ENCODE peak calls at places on chromosome 9, in ten cellular contexts. One of them, this sample, is unnamed.

GRCh38 chr9:91211919-91212318 is 149.8 kb downstream of the AUH start:
- DNase-seq in RPMI7951: no peak
- DNase-seq in SK-N-SH: no peak
- DNase-seq in ELR: no peak
- DNase-seq in thyroid gland: no peak
- DNase-seq in cardiac septum: no peak
- DNase-seq in GM13976: no peak
- DNase-seq in ELF-1: no peak
- DNase-seq in cerebellum: no peak
- DNase-seq in stimulated activated CD4-positive, alpha-beta T cell treated with anti-CD3 and anti-CD28 coated beads, TNF-alpha, amount 100 ng/mL, for 24 hours: no peak
- DNase-seq in this sample: no peak

GRCh38 chr9:686381-686813 is 155.1 kb upstream of the DMRT1 start:
- DNase-seq in RPMI7951: peak
- DNase-seq in thyroid gland: no peak
- DNase-seq in cerebellum: no peak
- DNase-seq in ELR: peak
- DNase-seq in GM13976: no peak
- DNase-seq in cardiac septum: no peak
- DNase-seq in SK-N-SH: no peak
- DNase-seq in stimulated activated CD4-positive, alpha-beta T cell treated with anti-CD3 and anti-CD28 coated beads, TNF-alpha, amount 100 ng/mL, for 24 hours: no peak
- DNase-seq in ELF-1: no peak
- DNase-seq in this sample: no peak

GRCh38 chr9:126861707-126862460 is 1.4 kb downstream of the ZBTB34 start:
- DNase-seq in SK-N-SH: no peak
- DNase-seq in ELR: peak
- DNase-seq in ELF-1: no peak
- DNase-seq in cerebellum: no peak
- DNase-seq in RPMI7951: peak
- DNase-seq in thyroid gland: no peak
- DNase-seq in GM13976: no peak
- DNase-seq in stimulated activated CD4-positive, alpha-beta T cell treated with anti-CD3 and anti-CD28 coated beads, TNF-alpha, amount 100 ng/mL, for 24 hours: no peak
- DNase-seq in cardiac septum: no peak
- DNase-seq in this sample: no peak

GRCh38 chr9:135130266-135130976 is 43.0 kb downstream of the OLFM1 start:
- DNase-seq in cerebellum: no peak
- DNase-seq in GM13976: no peak
- DNase-seq in SK-N-SH: no peak
- DNase-seq in ELF-1: no peak
- DNase-seq in cardiac septum: no peak
- DNase-seq in stimulated activated CD4-positive, alpha-beta T cell treated with anti-CD3 and anti-CD28 coated beads, TNF-alpha, amount 100 ng/mL, for 24 hours: no peak
- DNase-seq in ELR: no peak
- DNase-seq in RPMI7951: peak
- DNase-seq in thyroid gland: peak
- DNase-seq in this sample: peak

GRCh38 chr9:14209399-14209990 is 104.4 kb downstream of the NFIB start:
- DNase-seq in ELR: no peak
- DNase-seq in stimulated activated CD4-positive, alpha-beta T cell treated with anti-CD3 and anti-CD28 coated beads, TNF-alpha, amount 100 ng/mL, for 24 hours: no peak
- DNase-seq in ELF-1: no peak
- DNase-seq in thyroid gland: no peak
- DNase-seq in cardiac septum: no peak
- DNase-seq in SK-N-SH: peak
- DNase-seq in cerebellum: no peak
- DNase-seq in RPMI7951: no peak
- DNase-seq in GM13976: no peak
- DNase-seq in this sample: peak

GRCh38 chr9:112844771-112845542 is 45.7 kb downstream of the SLC46A2 start:
- DNase-seq in ELF-1: peak
- DNase-seq in thyroid gland: peak
- DNase-seq in cardiac septum: peak
- DNase-seq in RPMI7951: peak
- DNase-seq in GM13976: peak
- DNase-seq in cerebellum: peak
- DNase-seq in SK-N-SH: peak
- DNase-seq in stimulated activated CD4-positive, alpha-beta T cell treated with anti-CD3 and anti-CD28 coated beads, TNF-alpha, amount 100 ng/mL, for 24 hours: peak
- DNase-seq in ELR: peak
- DNase-seq in this sample: peak

GRCh38 chr9:2414465-2414864 is 207.1 kb upstream of the VLDLR start:
- DNase-seq in thyroid gland: no peak
- DNase-seq in ELR: no peak
- DNase-seq in SK-N-SH: no peak
- DNase-seq in cerebellum: no peak
- DNase-seq in ELF-1: peak
- DNase-seq in RPMI7951: no peak
- DNase-seq in GM13976: no peak
- DNase-seq in cardiac septum: no peak
- DNase-seq in stimulated activated CD4-positive, alpha-beta T cell treated with anti-CD3 and anti-CD28 coated beads, TNF-alpha, amount 100 ng/mL, for 24 hours: no peak
- DNase-seq in this sample: no peak

GRCh38 chr9:114779352-114779845 is 26.4 kb downstream of the TNFSF15 start:
- DNase-seq in SK-N-SH: no peak
- DNase-seq in thyroid gland: peak
- DNase-seq in ELF-1: no peak
- DNase-seq in RPMI7951: peak
- DNase-seq in GM13976: no peak
- DNase-seq in stimulated activated CD4-positive, alpha-beta T cell treated with anti-CD3 and anti-CD28 coated beads, TNF-alpha, amount 100 ng/mL, for 24 hours: no peak
- DNase-seq in ELR: no peak
- DNase-seq in cerebellum: no peak
- DNase-seq in cardiac septum: no peak
- DNase-seq in this sample: no peak

GRCh38 chr9:74001382-74001781 is 495.8 kb upstream of the RORB start:
- DNase-seq in GM13976: no peak
- DNase-seq in RPMI7951: no peak
- DNase-seq in ELR: no peak
- DNase-seq in cardiac septum: no peak
- DNase-seq in ELF-1: no peak
- DNase-seq in thyroid gland: no peak
- DNase-seq in cerebellum: no peak
- DNase-seq in SK-N-SH: no peak
- DNase-seq in stimulated activated CD4-positive, alpha-beta T cell treated with anti-CD3 and anti-CD28 coated beads, TNF-alpha, amount 100 ng/mL, for 24 hours: no peak
- DNase-seq in this sample: no peak

GRCh38 chr9:80518441-80518840 is 946.7 kb downstream of the TLE4 start:
- DNase-seq in ELF-1: no peak
- DNase-seq in RPMI7951: no peak
- DNase-seq in SK-N-SH: no peak
- DNase-seq in ELR: no peak
- DNase-seq in stimulated activated CD4-positive, alpha-beta T cell treated with anti-CD3 and anti-CD28 coated beads, TNF-alpha, amount 100 ng/mL, for 24 hours: no peak
- DNase-seq in cardiac septum: no peak
- DNase-seq in GM13976: no peak
- DNase-seq in cerebellum: no peak
- DNase-seq in thyroid gland: no peak
- DNase-seq in this sample: no peak

GRCh38 chr9:125125523-125125922 is 17.8 kb downstream of the SCAI start:
- DNase-seq in ELF-1: no peak
- DNase-seq in RPMI7951: no peak
- DNase-seq in cardiac septum: no peak
- DNase-seq in thyroid gland: peak
- DNase-seq in SK-N-SH: no peak
- DNase-seq in cerebellum: no peak
- DNase-seq in stimulated activated CD4-positive, alpha-beta T cell treated with anti-CD3 and anti-CD28 coated beads, TNF-alpha, amount 100 ng/mL, for 24 hours: no peak
- DNase-seq in ELR: no peak
- DNase-seq in GM13976: no peak
- DNase-seq in this sample: no peak

GRCh38 chr9:69745716-69746538 is 13.9 kb downstream of the PTAR1 start:
- DNase-seq in cerebellum: no peak
- DNase-seq in thyroid gland: no peak
- DNase-seq in ELR: peak
- DNase-seq in cardiac septum: no peak
- DNase-seq in GM13976: no peak
- DNase-seq in RPMI7951: no peak
- DNase-seq in stimulated activated CD4-positive, alpha-beta T cell treated with anti-CD3 and anti-CD28 coated beads, TNF-alpha, amount 100 ng/mL, for 24 hours: no peak
- DNase-seq in ELF-1: no peak
- DNase-seq in SK-N-SH: no peak
- DNase-seq in this sample: peak

GRCh38 chr9:126377521-126377920 is 50.9 kb downstream of the MVB12B start:
- DNase-seq in ELR: no peak
- DNase-seq in stimulated activated CD4-positive, alpha-beta T cell treated with anti-CD3 and anti-CD28 coated beads, TNF-alpha, amount 100 ng/mL, for 24 hours: no peak
- DNase-seq in cardiac septum: no peak
- DNase-seq in ELF-1: no peak
- DNase-seq in GM13976: no peak
- DNase-seq in cerebellum: no peak
- DNase-seq in RPMI7951: no peak
- DNase-seq in thyroid gland: no peak
- DNase-seq in SK-N-SH: no peak
- DNase-seq in this sample: no peak

GRCh38 chr9:36092509-36093215 is 43.9 kb upstream of the GLIPR2 start:
- DNase-seq in thyroid gland: no peak
- DNase-seq in RPMI7951: no peak
- DNase-seq in SK-N-SH: no peak
- DNase-seq in ELF-1: no peak
- DNase-seq in cardiac septum: no peak
- DNase-seq in ELR: no peak
- DNase-seq in GM13976: peak
- DNase-seq in stimulated activated CD4-positive, alpha-beta T cell treated with anti-CD3 and anti-CD28 coated beads, TNF-alpha, amount 100 ng/mL, for 24 hours: peak
- DNase-seq in cerebellum: no peak
- DNase-seq in this sample: no peak

GRCh38 chr9:33227013-33227398 is 13.0 kb upstream of the SPINK4 start:
- DNase-seq in GM13976: no peak
- DNase-seq in ELF-1: no peak
- DNase-seq in stimulated activated CD4-positive, alpha-beta T cell treated with anti-CD3 and anti-CD28 coated beads, TNF-alpha, amount 100 ng/mL, for 24 hours: no peak
- DNase-seq in ELR: no peak
- DNase-seq in RPMI7951: no peak
- DNase-seq in cardiac septum: peak
- DNase-seq in thyroid gland: no peak
- DNase-seq in cerebellum: no peak
- DNase-seq in SK-N-SH: no peak
- DNase-seq in this sample: no peak

GRCh38 chr9:121998513-121999049 is 94.5 kb downstream of the TTLL11 start:
- DNase-seq in RPMI7951: no peak
- DNase-seq in thyroid gland: no peak
- DNase-seq in stimulated activated CD4-positive, alpha-beta T cell treated with anti-CD3 and anti-CD28 coated beads, TNF-alpha, amount 100 ng/mL, for 24 hours: no peak
- DNase-seq in ELF-1: no peak
- DNase-seq in SK-N-SH: no peak
- DNase-seq in cerebellum: no peak
- DNase-seq in GM13976: no peak
- DNase-seq in ELR: no peak
- DNase-seq in cardiac septum: no peak
- DNase-seq in this sample: no peak